ENCODE peak calls at places on chromosomes 3 and 15, in nine cellular contexts. One of them, this sample, is unnamed.
A peak's percentile ranks its signal among the peaks of the same experiment; 100 is the strongest.

GRCh38 chr15:48324949-48325348 is 6.3 kb upstream of the DUT start:
- DNase-seq in SK-N-SH: no peak
- DNase-seq in NCI-H1417: no peak
- DNase-seq in left colon: no peak
- DNase-seq in neuronal stem cell: no peak
- DNase-seq in HFFc6: no peak
- DNase-seq in fibroblast of the aortic adventitia: no peak
- DNase-seq in tibial artery: no peak
- DNase-seq in activated CD4-positive, alpha-beta T cell treated with anti-CD3 and anti-CD28 coated beads, Interleukin-2, amount 10 ng/mL, durations not matched to agents 7 days and 5 days: no peak
- DNase-seq in this sample: peak; percentile 69

GRCh38 chr3:41490360-41490759 is 291.1 kb downstream of the CTNNB1 start:
- DNase-seq in activated CD4-positive, alpha-beta T cell treated with anti-CD3 and anti-CD28 coated beads, Interleukin-2, amount 10 ng/mL, durations not matched to agents 7 days and 5 days: no peak
- DNase-seq in neuronal stem cell: no peak
- DNase-seq in tibial artery: no peak
- DNase-seq in SK-N-SH: no peak
- DNase-seq in left colon: no peak
- DNase-seq in NCI-H1417: no peak
- DNase-seq in HFFc6: no peak
- DNase-seq in fibroblast of the aortic adventitia: no peak
- DNase-seq in this sample: no peak

GRCh38 chr3:127746400-127747057 is 73.8 kb downstream of the ABTB1 start:
- DNase-seq in SK-N-SH: no peak
- DNase-seq in activated CD4-positive, alpha-beta T cell treated with anti-CD3 and anti-CD28 coated beads, Interleukin-2, amount 10 ng/mL, durations not matched to agents 7 days and 5 days: no peak
- DNase-seq in NCI-H1417: no peak
- DNase-seq in tibial artery: no peak
- DNase-seq in fibroblast of the aortic adventitia: no peak
- DNase-seq in HFFc6: no peak
- DNase-seq in left colon: no peak
- DNase-seq in neuronal stem cell: no peak
- DNase-seq in this sample: no peak

GRCh38 chr15:89361451-89362202 is 27.0 kb upstream of the POLG start:
- DNase-seq in activated CD4-positive, alpha-beta T cell treated with anti-CD3 and anti-CD28 coated beads, Interleukin-2, amount 10 ng/mL, durations not matched to agents 7 days and 5 days: peak; percentile 58
- DNase-seq in tibial artery: no peak
- DNase-seq in NCI-H1417: peak; percentile 79
- DNase-seq in fibroblast of the aortic adventitia: peak; percentile 65
- DNase-seq in SK-N-SH: peak; percentile 72
- DNase-seq in left colon: peak; percentile 71
- DNase-seq in HFFc6: peak; percentile 19
- DNase-seq in neuronal stem cell: peak; percentile 82
- DNase-seq in this sample: peak; percentile 34

GRCh38 chr15:51524376-51524775 is 98.2 kb downstream of the DMXL2 start:
- DNase-seq in fibroblast of the aortic adventitia: no peak
- DNase-seq in neuronal stem cell: no peak
- DNase-seq in NCI-H1417: no peak
- DNase-seq in activated CD4-positive, alpha-beta T cell treated with anti-CD3 and anti-CD28 coated beads, Interleukin-2, amount 10 ng/mL, durations not matched to agents 7 days and 5 days: no peak
- DNase-seq in HFFc6: no peak
- DNase-seq in left colon: no peak
- DNase-seq in SK-N-SH: no peak
- DNase-seq in tibial artery: no peak
- DNase-seq in this sample: no peak

GRCh38 chr15:31216210-31216911 is 110.3 kb upstream of the KLF13 start:
- DNase-seq in NCI-H1417: peak; percentile 90
- DNase-seq in HFFc6: no peak
- DNase-seq in fibroblast of the aortic adventitia: peak; percentile 64
- DNase-seq in neuronal stem cell: peak; percentile 17
- DNase-seq in tibial artery: peak; percentile 92
- DNase-seq in activated CD4-positive, alpha-beta T cell treated with anti-CD3 and anti-CD28 coated beads, Interleukin-2, amount 10 ng/mL, durations not matched to agents 7 days and 5 days: no peak
- DNase-seq in left colon: peak; percentile 95
- DNase-seq in SK-N-SH: peak; percentile 88
- DNase-seq in this sample: peak; percentile 37

GRCh38 chr3:143321058-143321769 is 201.6 kb downstream of the CHST2 start:
- DNase-seq in tibial artery: no peak
- DNase-seq in HFFc6: no peak
- DNase-seq in activated CD4-positive, alpha-beta T cell treated with anti-CD3 and anti-CD28 coated beads, Interleukin-2, amount 10 ng/mL, durations not matched to agents 7 days and 5 days: no peak
- DNase-seq in fibroblast of the aortic adventitia: no peak
- DNase-seq in NCI-H1417: no peak
- DNase-seq in neuronal stem cell: no peak
- DNase-seq in left colon: no peak
- DNase-seq in SK-N-SH: no peak
- DNase-seq in this sample: no peak

GRCh38 chr3:196235452-196236122 is 19.3 kb downstream of the SLC51A start:
- DNase-seq in NCI-H1417: no peak
- DNase-seq in neuronal stem cell: no peak
- DNase-seq in activated CD4-positive, alpha-beta T cell treated with anti-CD3 and anti-CD28 coated beads, Interleukin-2, amount 10 ng/mL, durations not matched to agents 7 days and 5 days: no peak
- DNase-seq in tibial artery: no peak
- DNase-seq in SK-N-SH: no peak
- DNase-seq in fibroblast of the aortic adventitia: peak; percentile 27
- DNase-seq in HFFc6: no peak
- DNase-seq in left colon: no peak
- DNase-seq in this sample: no peak

GRCh38 chr3:24299801-24300626 is 194.6 kb downstream of the THRB start:
- DNase-seq in NCI-H1417: no peak
- DNase-seq in left colon: no peak
- DNase-seq in neuronal stem cell: no peak
- DNase-seq in activated CD4-positive, alpha-beta T cell treated with anti-CD3 and anti-CD28 coated beads, Interleukin-2, amount 10 ng/mL, durations not matched to agents 7 days and 5 days: no peak
- DNase-seq in SK-N-SH: no peak
- DNase-seq in tibial artery: no peak
- DNase-seq in fibroblast of the aortic adventitia: peak; percentile 94
- DNase-seq in HFFc6: peak; percentile 49
- DNase-seq in this sample: no peak

GRCh38 chr3:152922554-152922953 is 87.6 kb downstream of the P2RY1 start:
- DNase-seq in NCI-H1417: no peak
- DNase-seq in activated CD4-positive, alpha-beta T cell treated with anti-CD3 and anti-CD28 coated beads, Interleukin-2, amount 10 ng/mL, durations not matched to agents 7 days and 5 days: no peak
- DNase-seq in HFFc6: no peak
- DNase-seq in tibial artery: no peak
- DNase-seq in neuronal stem cell: no peak
- DNase-seq in fibroblast of the aortic adventitia: no peak
- DNase-seq in left colon: no peak
- DNase-seq in SK-N-SH: no peak
- DNase-seq in this sample: no peak

GRCh38 chr3:62051506-62051905 is 321.8 kb downstream of the FEZF2 start:
- DNase-seq in activated CD4-positive, alpha-beta T cell treated with anti-CD3 and anti-CD28 coated beads, Interleukin-2, amount 10 ng/mL, durations not matched to agents 7 days and 5 days: no peak
- DNase-seq in left colon: peak; percentile 73
- DNase-seq in tibial artery: no peak
- DNase-seq in SK-N-SH: peak; percentile 13
- DNase-seq in NCI-H1417: no peak
- DNase-seq in HFFc6: peak; percentile 3
- DNase-seq in neuronal stem cell: no peak
- DNase-seq in fibroblast of the aortic adventitia: peak; percentile 39
- DNase-seq in this sample: no peak

GRCh38 chr3:101900316-101900715 is 51.0 kb downstream of the NFKBIZ start:
- DNase-seq in fibroblast of the aortic adventitia: no peak
- DNase-seq in NCI-H1417: no peak
- DNase-seq in HFFc6: no peak
- DNase-seq in left colon: no peak
- DNase-seq in tibial artery: no peak
- DNase-seq in neuronal stem cell: no peak
- DNase-seq in activated CD4-positive, alpha-beta T cell treated with anti-CD3 and anti-CD28 coated beads, Interleukin-2, amount 10 ng/mL, durations not matched to agents 7 days and 5 days: no peak
- DNase-seq in SK-N-SH: no peak
- DNase-seq in this sample: no peak

GRCh38 chr3:72664171-72664570 is 184.1 kb downstream of the SHQ1 start:
- DNase-seq in fibroblast of the aortic adventitia: no peak
- DNase-seq in tibial artery: no peak
- DNase-seq in SK-N-SH: no peak
- DNase-seq in left colon: no peak
- DNase-seq in neuronal stem cell: no peak
- DNase-seq in HFFc6: no peak
- DNase-seq in activated CD4-positive, alpha-beta T cell treated with anti-CD3 and anti-CD28 coated beads, Interleukin-2, amount 10 ng/mL, durations not matched to agents 7 days and 5 days: no peak
- DNase-seq in NCI-H1417: no peak
- DNase-seq in this sample: no peak

GRCh38 chr3:151560750-151561149 is 99.9 kb upstream of the IGSF10 start:
- DNase-seq in SK-N-SH: no peak
- DNase-seq in left colon: no peak
- DNase-seq in HFFc6: no peak
- DNase-seq in NCI-H1417: no peak
- DNase-seq in tibial artery: no peak
- DNase-seq in neuronal stem cell: no peak
- DNase-seq in fibroblast of the aortic adventitia: peak; percentile 57
- DNase-seq in activated CD4-positive, alpha-beta T cell treated with anti-CD3 and anti-CD28 coated beads, Interleukin-2, amount 10 ng/mL, durations not matched to agents 7 days and 5 days: no peak
- DNase-seq in this sample: no peak

GRCh38 chr3:23294770-23295387 is 91.8 kb downstream of the UBE2E2 start:
- DNase-seq in tibial artery: no peak
- DNase-seq in SK-N-SH: no peak
- DNase-seq in HFFc6: no peak
- DNase-seq in NCI-H1417: no peak
- DNase-seq in activated CD4-positive, alpha-beta T cell treated with anti-CD3 and anti-CD28 coated beads, Interleukin-2, amount 10 ng/mL, durations not matched to agents 7 days and 5 days: no peak
- DNase-seq in fibroblast of the aortic adventitia: no peak
- DNase-seq in left colon: no peak
- DNase-seq in neuronal stem cell: no peak
- DNase-seq in this sample: no peak

GRCh38 chr3:133038089-133038730 is at the start of gene TMEM108:
- DNase-seq in SK-N-SH: peak; percentile 95
- DNase-seq in left colon: peak; percentile 50
- DNase-seq in NCI-H1417: peak; percentile 97
- DNase-seq in neuronal stem cell: peak; percentile 87
- DNase-seq in activated CD4-positive, alpha-beta T cell treated with anti-CD3 and anti-CD28 coated beads, Interleukin-2, amount 10 ng/mL, durations not matched to agents 7 days and 5 days: peak; percentile 30
- DNase-seq in tibial artery: peak; percentile 73
- DNase-seq in fibroblast of the aortic adventitia: peak; percentile 6
- DNase-seq in HFFc6: no peak
- DNase-seq in this sample: peak; percentile 60

GRCh38 chr15:91537868-91538267 is 315.6 kb upstream of the SLCO3A1 start:
- DNase-seq in neuronal stem cell: no peak
- DNase-seq in SK-N-SH: no peak
- DNase-seq in fibroblast of the aortic adventitia: no peak
- DNase-seq in activated CD4-positive, alpha-beta T cell treated with anti-CD3 and anti-CD28 coated beads, Interleukin-2, amount 10 ng/mL, durations not matched to agents 7 days and 5 days: no peak
- DNase-seq in HFFc6: no peak
- DNase-seq in tibial artery: no peak
- DNase-seq in NCI-H1417: peak; percentile 24
- DNase-seq in left colon: no peak
- DNase-seq in this sample: peak; percentile 65

GRCh38 chr3:182388506-182388905 is 404.8 kb upstream of the ATP11B start:
- DNase-seq in left colon: no peak
- DNase-seq in tibial artery: no peak
- DNase-seq in activated CD4-positive, alpha-beta T cell treated with anti-CD3 and anti-CD28 coated beads, Interleukin-2, amount 10 ng/mL, durations not matched to agents 7 days and 5 days: no peak
- DNase-seq in HFFc6: no peak
- DNase-seq in SK-N-SH: no peak
- DNase-seq in NCI-H1417: no peak
- DNase-seq in neuronal stem cell: no peak
- DNase-seq in fibroblast of the aortic adventitia: no peak
- DNase-seq in this sample: no peak

GRCh38 chr3:189883113-189883753 is 237.5 kb downstream of the P3H2 start:
- DNase-seq in NCI-H1417: no peak
- DNase-seq in left colon: no peak
- DNase-seq in SK-N-SH: no peak
- DNase-seq in activated CD4-positive, alpha-beta T cell treated with anti-CD3 and anti-CD28 coated beads, Interleukin-2, amount 10 ng/mL, durations not matched to agents 7 days and 5 days: no peak
- DNase-seq in tibial artery: no peak
- DNase-seq in HFFc6: no peak
- DNase-seq in fibroblast of the aortic adventitia: no peak
- DNase-seq in neuronal stem cell: no peak
- DNase-seq in this sample: no peak

GRCh38 chr15:95291878-95292472 is 1038.5 kb upstream of the NR2F2 start:
- DNase-seq in HFFc6: peak; percentile 34
- DNase-seq in neuronal stem cell: peak; percentile 38
- DNase-seq in tibial artery: no peak
- DNase-seq in left colon: no peak
- DNase-seq in SK-N-SH: peak; percentile 38
- DNase-seq in activated CD4-positive, alpha-beta T cell treated with anti-CD3 and anti-CD28 coated beads, Interleukin-2, amount 10 ng/mL, durations not matched to agents 7 days and 5 days: peak; percentile 24
- DNase-seq in fibroblast of the aortic adventitia: peak; percentile 47
- DNase-seq in NCI-H1417: no peak
- DNase-seq in this sample: no peak

GRCh38 chr3:100880072-100880471 is 113.1 kb downstream of the ABI3BP start:
- DNase-seq in neuronal stem cell: no peak
- DNase-seq in activated CD4-positive, alpha-beta T cell treated with anti-CD3 and anti-CD28 coated beads, Interleukin-2, amount 10 ng/mL, durations not matched to agents 7 days and 5 days: no peak
- DNase-seq in tibial artery: peak; percentile 66
- DNase-seq in fibroblast of the aortic adventitia: peak; percentile 46
- DNase-seq in left colon: no peak
- DNase-seq in SK-N-SH: peak; percentile 11
- DNase-seq in NCI-H1417: no peak
- DNase-seq in HFFc6: no peak
- DNase-seq in this sample: no peak

GRCh38 chr3:152328841-152329240 is 60.1 kb downstream of the MBNL1 start:
- DNase-seq in tibial artery: no peak
- DNase-seq in NCI-H1417: no peak
- DNase-seq in fibroblast of the aortic adventitia: peak; percentile 88
- DNase-seq in left colon: no peak
- DNase-seq in SK-N-SH: no peak
- DNase-seq in neuronal stem cell: no peak
- DNase-seq in activated CD4-positive, alpha-beta T cell treated with anti-CD3 and anti-CD28 coated beads, Interleukin-2, amount 10 ng/mL, durations not matched to agents 7 days and 5 days: no peak
- DNase-seq in HFFc6: peak; percentile 74
- DNase-seq in this sample: no peak

GRCh38 chr3:160801386-160802118 is 45.5 kb downstream of the PPM1L start:
- DNase-seq in SK-N-SH: no peak
- DNase-seq in neuronal stem cell: no peak
- DNase-seq in tibial artery: peak; percentile 84
- DNase-seq in HFFc6: peak; percentile 3
- DNase-seq in activated CD4-positive, alpha-beta T cell treated with anti-CD3 and anti-CD28 coated beads, Interleukin-2, amount 10 ng/mL, durations not matched to agents 7 days and 5 days: peak; percentile 75
- DNase-seq in NCI-H1417: no peak
- DNase-seq in left colon: peak; percentile 33
- DNase-seq in fibroblast of the aortic adventitia: peak; percentile 21
- DNase-seq in this sample: no peak

GRCh38 chr3:42710323-42711021 is 7.9 kb upstream of the HHATL start:
- DNase-seq in activated CD4-positive, alpha-beta T cell treated with anti-CD3 and anti-CD28 coated beads, Interleukin-2, amount 10 ng/mL, durations not matched to agents 7 days and 5 days: no peak
- DNase-seq in tibial artery: no peak
- DNase-seq in NCI-H1417: no peak
- DNase-seq in fibroblast of the aortic adventitia: no peak
- DNase-seq in HFFc6: no peak
- DNase-seq in SK-N-SH: no peak
- DNase-seq in left colon: no peak
- DNase-seq in neuronal stem cell: no peak
- DNase-seq in this sample: no peak

GRCh38 chr3:53350652-53351051 is 3.3 kb upstream of the DCP1A start:
- DNase-seq in SK-N-SH: peak; percentile 36
- DNase-seq in tibial artery: no peak
- DNase-seq in left colon: peak; percentile 38
- DNase-seq in HFFc6: peak; percentile 30
- DNase-seq in NCI-H1417: no peak
- DNase-seq in fibroblast of the aortic adventitia: peak; percentile 59
- DNase-seq in neuronal stem cell: no peak
- DNase-seq in activated CD4-positive, alpha-beta T cell treated with anti-CD3 and anti-CD28 coated beads, Interleukin-2, amount 10 ng/mL, durations not matched to agents 7 days and 5 days: peak; percentile 13
- DNase-seq in this sample: no peak

GRCh38 chr3:29644956-29645661 is 364.2 kb downstream of the RBMS3 start:
- DNase-seq in HFFc6: no peak
- DNase-seq in activated CD4-positive, alpha-beta T cell treated with anti-CD3 and anti-CD28 coated beads, Interleukin-2, amount 10 ng/mL, durations not matched to agents 7 days and 5 days: no peak
- DNase-seq in NCI-H1417: no peak
- DNase-seq in fibroblast of the aortic adventitia: peak; percentile 42
- DNase-seq in neuronal stem cell: no peak
- DNase-seq in left colon: no peak
- DNase-seq in SK-N-SH: no peak
- DNase-seq in tibial artery: no peak
- DNase-seq in this sample: no peak

GRCh38 chr3:159787794-159788205 is 200.8 kb upstream of the IL12A start:
- DNase-seq in tibial artery: no peak
- DNase-seq in HFFc6: peak; percentile 64
- DNase-seq in SK-N-SH: no peak
- DNase-seq in left colon: peak; percentile 31
- DNase-seq in activated CD4-positive, alpha-beta T cell treated with anti-CD3 and anti-CD28 coated beads, Interleukin-2, amount 10 ng/mL, durations not matched to agents 7 days and 5 days: no peak
- DNase-seq in neuronal stem cell: no peak
- DNase-seq in fibroblast of the aortic adventitia: peak; percentile 53
- DNase-seq in NCI-H1417: no peak
- DNase-seq in this sample: no peak

GRCh38 chr3:22284559-22284958 is 533.5 kb upstream of the ZNF385D start:
- DNase-seq in activated CD4-positive, alpha-beta T cell treated with anti-CD3 and anti-CD28 coated beads, Interleukin-2, amount 10 ng/mL, durations not matched to agents 7 days and 5 days: no peak
- DNase-seq in NCI-H1417: no peak
- DNase-seq in left colon: no peak
- DNase-seq in HFFc6: no peak
- DNase-seq in tibial artery: no peak
- DNase-seq in fibroblast of the aortic adventitia: peak; percentile 58
- DNase-seq in neuronal stem cell: no peak
- DNase-seq in SK-N-SH: no peak
- DNase-seq in this sample: no peak

GRCh38 chr3:181761906-181762305 is 50.2 kb downstream of the SOX2 start:
- DNase-seq in activated CD4-positive, alpha-beta T cell treated with anti-CD3 and anti-CD28 coated beads, Interleukin-2, amount 10 ng/mL, durations not matched to agents 7 days and 5 days: no peak
- DNase-seq in fibroblast of the aortic adventitia: no peak
- DNase-seq in HFFc6: no peak
- DNase-seq in neuronal stem cell: no peak
- DNase-seq in NCI-H1417: no peak
- DNase-seq in SK-N-SH: no peak
- DNase-seq in tibial artery: no peak
- DNase-seq in left colon: no peak
- DNase-seq in this sample: no peak

GRCh38 chr15:70775160-70775559 is 11.8 kb upstream of the UACA start:
- DNase-seq in NCI-H1417: no peak
- DNase-seq in activated CD4-positive, alpha-beta T cell treated with anti-CD3 and anti-CD28 coated beads, Interleukin-2, amount 10 ng/mL, durations not matched to agents 7 days and 5 days: no peak
- DNase-seq in left colon: no peak
- DNase-seq in neuronal stem cell: no peak
- DNase-seq in tibial artery: no peak
- DNase-seq in fibroblast of the aortic adventitia: peak; percentile 73
- DNase-seq in SK-N-SH: no peak
- DNase-seq in HFFc6: peak; percentile 82
- DNase-seq in this sample: no peak

This sample was measured in NCI-H748 treated with DMSO at 0.1 percent for 48 hours.